ENCODE peak calls at places on chromosomes 1 and 21, in six cellular contexts. S is stimulated activated CD8-positive, alpha-beta memory T cell treated with anti-CD3 and anti-CD28 coated beads, Interleukin-4, amount 100 ng/mL, for 24 hours; Y is amniotic stem cell; V is T-helper 9 cell; Q is effector CD4-positive, alpha-beta T cell; R is effector memory CD8-positive, alpha-beta T cell. B is an unnamed sample.

GRCh38 chr1:9228589-9228988 is 6.0 kb upstream of the H6PD start:
- DNase-seq in V (no peak), Q (no peak), Y (no peak), S (no peak), R (no peak), B (no peak)

GRCh38 chr1:228273720-228274451 is 66.0 kb downstream of the OBSCN start:
- DNase-seq in Y (no peak), R (no peak), S (no peak), V (no peak), Q (no peak), B (no peak)

GRCh38 chr1:234474375-234474774 is 4.6 kb downstream of the TARBP1 start:
- DNase-seq in S (no peak), R (no peak), V (no peak), Y (no peak), Q (no peak), B (no peak)

GRCh38 chr1:21234779-21235178 is 55.5 kb downstream of the ECE1 start:
- DNase-seq in Q (no peak), S (no peak), Y (no peak), R (no peak), V (no peak), B (no peak)

GRCh38 chr1:154446292-154446691 is 41.1 kb downstream of the IL6R start:
- DNase-seq in Y (peak), S (no peak), Q (no peak), R (no peak), V (no peak), B (no peak)

GRCh38 chr1:231729541-231729940 is 103.0 kb downstream of the DISC1 start:
- DNase-seq in Y (no peak), R (no peak), Q (no peak), V (no peak), S (no peak), B (no peak)

GRCh38 chr21:42739061-42739931 is 85.9 kb downstream of the PDE9A start:
- DNase-seq in R (no peak), V (no peak), S (no peak), Y (no peak), Q (no peak), B (no peak)

GRCh38 chr1:169698976-169699375 is 12.4 kb downstream of the SELL start:
- DNase-seq in S (no peak), R (no peak), Q (no peak), V (no peak), Y (no peak), B (no peak)

GRCh38 chr1:227891955-227892871 is 55.5 kb downstream of the WNT9A start:
- DNase-seq in V (no peak), R (no peak), Q (no peak), Y (no peak), S (no peak), B (no peak)

GRCh38 chr1:8646996-8647395 is 170.4 kb downstream of the RERE start:
- DNase-seq in Y (no peak), V (no peak), R (no peak), S (no peak), Q (no peak), B (no peak)

GRCh38 chr21:28266061-28266460 is 726.6 kb downstream of the LTN1 start:
- DNase-seq in R (no peak), V (no peak), Y (no peak), S (no peak), Q (no peak), B (no peak)

GRCh38 chr21:34886554-34887385 is 162.3 kb downstream of the RUNX1 start:
- DNase-seq in Y (no peak), S (peak), V (no peak), Q (no peak), R (no peak), B (peak)

GRCh38 chr1:65791396-65791795 is 1.3 kb upstream of the PDE4B start:
- DNase-seq in S (no peak), Y (no peak), Q (no peak), R (no peak), V (no peak), B (no peak)

GRCh38 chr1:112718691-112719418 is 3.7 kb upstream of the PPM1J start:
- DNase-seq in Y (peak), V (peak), Q (peak), S (peak), R (peak), B (peak)

GRCh38 chr1:247156787-247157232 is 15.0 kb downstream of the ZNF124 start:
- DNase-seq in Y (no peak), Q (no peak), V (no peak), S (no peak), R (no peak), B (no peak)

GRCh38 chr21:36654341-36654740 is 44.6 kb upstream of the SIM2 start:
- DNase-seq in R (no peak), V (no peak), S (no peak), Q (no peak), Y (no peak), B (no peak)

GRCh38 chr21:26546698-26547097 is 26.4 kb downstream of the CYYR1 start:
- DNase-seq in V (no peak), Q (no peak), Y (no peak), S (no peak), R (no peak), B (no peak)

GRCh38 chr1:38500352-38500751 is 359.2 kb downstream of the RRAGC start:
- DNase-seq in Y (no peak), S (no peak), R (no peak), Q (no peak), V (no peak), B (no peak)

GRCh38 chr21:44855572-44855971 is 17.9 kb downstream of the PTTG1IP start:
- DNase-seq in Q (no peak), S (no peak), Y (no peak), R (no peak), V (no peak), B (no peak)

GRCh38 chr1:42319871-42320484 is 15.1 kb downstream of the FOXJ3 start:
- DNase-seq in R (no peak), V (peak), S (no peak), Q (peak), Y (no peak), B (no peak)

GRCh38 chr1:241964550-241965241 is 7.1 kb downstream of the BECN2 start:
- DNase-seq in R (no peak), V (no peak), Q (no peak), S (no peak), Y (no peak), B (no peak)

GRCh38 chr1:157154940-157155514 is 16.8 kb upstream of the ETV3 start:
- DNase-seq in R (no peak), Q (no peak), Y (no peak), S (no peak), V (no peak), B (no peak)

GRCh38 chr1:229272164-229273158 is 1.6 kb downstream of the RAB4A start:
- DNase-seq in S (no peak), R (no peak), V (no peak), Y (no peak), Q (no peak), B (no peak)

GRCh38 chr1:114054148-114054547 is 74.9 kb downstream of the OLFML3 start:
- DNase-seq in S (no peak), Q (no peak), V (no peak), Y (no peak), R (no peak), B (no peak)

GRCh38 chr1:180291004-180291403 is 60.9 kb downstream of the LHX4 start:
- DNase-seq in V (no peak), S (no peak), Y (no peak), Q (no peak), R (no peak), B (no peak)

GRCh38 chr1:95534985-95535384 is 301.0 kb downstream of the RWDD3 start:
- DNase-seq in S (no peak), Y (no peak), Q (no peak), R (no peak), V (no peak), B (no peak)

GRCh38 chr1:154863702-154864174 is 6.3 kb downstream of the KCNN3 start:
- DNase-seq in Q (no peak), V (peak), S (peak), R (peak), Y (no peak), B (no peak)

GRCh38 chr1:42056460-42056859 is 96.8 kb upstream of the GUCA2B start:
- DNase-seq in Q (no peak), R (no peak), S (no peak), Y (no peak), V (no peak), B (no peak)

B was measured in naive B cell.